ENCODE peak calls at places on chromosomes 3 and 15, in five cellular contexts. O is MCF 10A, Y is AG04449, A is lung, L is H9. E is an unnamed sample.

GRCh38 chr15:55694652-55695150 is 48.3 kb downstream of the PRTG start:
- DNase-seq in O (no peak), Y (no peak), A (no peak), L (peak; percentile 34), E (peak; percentile 6)

GRCh38 chr3:25582242-25582641 is 82.5 kb downstream of the TOP2B start:
- DNase-seq in O (peak; percentile 94), Y (peak; percentile 67), A (no peak), L (no peak), E (no peak)

GRCh38 chr3:195616681-195617080 is 32.9 kb upstream of the APOD start:
- DNase-seq in O (no peak), Y (no peak), A (no peak), L (no peak), E (no peak)

GRCh38 chr3:105930733-105931132 is 61.9 kb upstream of the CBLB start:
- DNase-seq in O (no peak), Y (no peak), A (no peak), L (no peak), E (no peak)

GRCh38 chr3:170137971-170138370 is 43.6 kb downstream of the PHC3 start:
- DNase-seq in O (peak; percentile 7), Y (peak; percentile 12), A (no peak), L (no peak), E (no peak)

GRCh38 chr15:40100947-40101905 is 7.5 kb downstream of the BMF start:
- DNase-seq in O (no peak), Y (no peak), A (no peak), L (no peak), E (no peak)

GRCh38 chr3:190865828-190866227 is 3.3 kb upstream of the GMNC start:
- DNase-seq in O (peak; percentile 59), Y (no peak), A (no peak), L (no peak), E (no peak)

GRCh38 chr15:38746211-38746610 is 181.6 kb upstream of the RASGRP1 start:
- DNase-seq in O (no peak), Y (no peak), A (no peak), L (no peak), E (no peak)

GRCh38 chr3:174737966-174738365 is 121.2 kb upstream of the NAALADL2 start:
- DNase-seq in O (no peak), Y (no peak), A (no peak), L (no peak), E (no peak)

GRCh38 chr3:135992072-135992471 is 26.5 kb downstream of the PPP2R3A start:
- DNase-seq in O (peak; percentile 73), Y (peak; percentile 54), A (no peak), L (no peak), E (no peak)

GRCh38 chr15:84638103-84638502 is 16.0 kb downstream of the WDR73 start:
- DNase-seq in O (peak; percentile 43), Y (no peak), A (no peak), L (peak; percentile 55), E (peak; percentile 52)

GRCh38 chr3:21754839-21755238 is 3.8 kb upstream of the ZNF385D start:
- DNase-seq in O (no peak), Y (no peak), A (no peak), L (no peak), E (no peak)

GRCh38 chr15:67253517-67254237 is 784 bp downstream of the AAGAB start:
- DNase-seq in O (peak; percentile 44), Y (no peak), A (no peak), L (no peak), E (no peak)

GRCh38 chr3:192802957-192803899 is 75.9 kb upstream of the FGF12 start:
- DNase-seq in O (peak; percentile 49), Y (no peak), A (no peak), L (no peak), E (peak; percentile 63)

GRCh38 chr3:122784436-122784835 is 9.2 kb downstream of the HSPBAP1 start:
- DNase-seq in O (no peak), Y (no peak), A (no peak), L (no peak), E (no peak)

DNA sequence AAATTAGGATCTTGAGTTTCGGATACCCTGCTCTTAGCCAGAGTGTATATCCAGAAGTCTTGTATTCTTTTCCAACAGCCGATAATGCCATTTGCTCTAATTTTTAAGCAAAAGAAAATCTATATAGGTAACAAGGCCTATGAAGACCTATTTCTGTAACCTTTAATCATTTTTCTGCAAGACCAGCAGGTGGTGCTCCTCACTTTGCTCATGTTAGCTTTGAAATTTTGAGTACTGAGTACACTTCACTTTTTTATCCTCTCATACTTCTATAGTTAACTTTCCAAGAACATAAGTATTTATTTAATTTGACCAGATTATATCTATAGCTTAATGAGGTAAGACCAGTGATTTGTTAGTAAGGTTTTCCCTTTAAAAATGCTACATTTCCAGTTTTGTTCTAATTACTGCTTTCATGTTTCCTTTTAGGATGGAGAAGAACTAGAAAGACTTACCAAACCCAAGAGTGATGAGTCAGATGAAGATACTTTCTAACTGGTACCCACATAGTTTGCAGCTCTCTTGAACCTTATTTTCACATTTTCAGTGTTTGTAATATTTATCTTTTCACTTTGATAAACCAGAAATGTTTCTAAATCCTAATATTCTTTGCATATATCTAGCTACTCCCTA is 20.5 kb downstream of the SLC35A5 start:
- DNase-seq in O (peak; percentile 51), Y (peak; percentile 37), A (no peak), L (peak; percentile 28), E (peak; percentile 36)
- TF ChIP-seq CTCF in O (peak; percentile 51), Y (peak; percentile 53), A (peak; percentile 33), L (peak; percentile 75), E (peak; percentile 88)

GRCh38 chr3:142129516-142130171 is 19.7 kb downstream of the TFDP2 start:
- DNase-seq in O (no peak), Y (no peak), A (no peak), L (no peak), E (no peak)
- TF ChIP-seq CTCF in O (no peak), Y (no peak), A (no peak), L (peak; percentile 47), E (no peak)

DNA sequence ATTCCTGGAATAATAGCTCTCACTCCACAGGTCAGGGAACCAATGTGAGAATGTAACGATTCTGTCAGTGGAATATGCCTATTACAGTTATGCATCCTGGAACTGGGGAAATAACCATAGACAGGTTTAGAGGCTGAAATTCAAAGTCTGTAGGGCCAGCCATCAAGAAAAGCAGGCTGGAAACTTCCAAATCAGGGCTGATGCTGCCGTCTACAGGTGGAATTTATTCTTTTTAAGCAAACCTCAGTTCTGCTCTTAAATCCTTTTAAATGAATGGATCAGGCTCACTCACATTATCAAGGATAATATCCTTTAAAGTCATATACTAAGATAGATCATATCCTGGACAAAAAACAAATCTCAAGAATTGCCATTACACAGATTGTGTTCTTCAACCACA is 699.8 kb downstream of the NR2F2 start:
- DNase-seq in O (no peak), Y (no peak), A (no peak), L (no peak), E (no peak)
- TF ChIP-seq CTCF in O (no peak), Y (no peak), A (no peak), L (peak; percentile 38), E (no peak)

GRCh38 chr3:13767896-13768295 is 112.0 kb downstream of the WNT7A start:
- DNase-seq in O (no peak), Y (no peak), A (no peak), L (no peak), E (no peak)

GRCh38 chr3:13767030-13767429 is 112.8 kb downstream of the WNT7A start:
- DNase-seq in O (no peak), Y (no peak), A (no peak), L (no peak), E (no peak)

GRCh38 chr3:13764161-13764560 is 115.7 kb downstream of the WNT7A start:
- DNase-seq in O (no peak), Y (no peak), A (no peak), L (no peak), E (no peak)

GRCh38 chr3:13768453-13768852 is 111.4 kb downstream of the WNT7A start:
- DNase-seq in O (no peak), Y (no peak), A (no peak), L (no peak), E (no peak)

DNA sequence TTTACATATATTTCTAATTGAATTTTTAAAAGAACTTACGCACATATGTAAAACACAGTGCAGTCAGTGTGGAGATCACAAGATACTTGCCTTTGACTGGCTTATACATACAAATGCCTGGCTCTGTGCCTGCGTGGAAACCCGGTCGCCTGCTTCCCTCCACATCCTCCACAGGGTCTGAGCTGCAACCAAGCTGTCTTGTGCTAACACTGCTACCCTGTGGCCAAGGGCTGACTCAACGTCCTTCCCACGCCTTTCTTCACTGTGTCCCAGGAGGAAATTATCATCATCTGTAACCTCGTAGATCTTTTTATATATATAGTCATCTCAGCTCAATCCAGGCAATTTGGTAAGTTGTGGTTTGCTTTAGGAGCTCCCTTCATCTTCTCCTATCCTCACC is 116.9 kb downstream of the WNT7A start:
- DNase-seq in O (no peak), Y (no peak), A (no peak), L (no peak), E (no peak)
- TF ChIP-seq CTCF in O (no peak), Y (no peak), A (no peak), L (peak; percentile 52), E (peak; percentile 29)

DNA sequence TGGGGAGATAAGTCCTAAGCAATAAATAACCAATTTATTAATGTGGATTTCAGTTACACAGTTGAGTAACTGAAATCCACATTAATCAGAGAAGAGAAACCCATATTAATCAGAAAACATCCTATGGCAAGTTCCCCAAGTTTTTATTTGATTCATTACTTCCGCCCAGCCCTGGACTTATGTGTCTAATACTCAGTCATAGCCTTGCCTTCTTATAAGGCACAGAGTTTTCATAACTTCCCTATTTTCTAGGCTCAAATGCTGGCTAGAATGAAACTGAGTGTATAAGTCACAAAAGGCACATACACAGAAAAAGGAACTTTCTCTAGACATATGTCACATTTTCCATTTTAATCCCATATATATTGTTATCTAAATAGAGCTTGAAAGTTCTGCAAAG is 28.8 kb downstream of the CD47 start:
- DNase-seq in O (no peak), Y (no peak), A (no peak), L (no peak), E (peak; percentile 30)
- TF ChIP-seq CTCF in O (no peak), Y (no peak), A (no peak), L (no peak), E (no peak)

GRCh38 chr3:162847511-162847910 is 1350.9 kb downstream of the OTOL1 start:
- DNase-seq in O (no peak), Y (no peak), A (no peak), L (no peak), E (no peak)
- TF ChIP-seq CTCF in O (no peak), Y (no peak), A (no peak), L (no peak), E (no peak)

DNA sequence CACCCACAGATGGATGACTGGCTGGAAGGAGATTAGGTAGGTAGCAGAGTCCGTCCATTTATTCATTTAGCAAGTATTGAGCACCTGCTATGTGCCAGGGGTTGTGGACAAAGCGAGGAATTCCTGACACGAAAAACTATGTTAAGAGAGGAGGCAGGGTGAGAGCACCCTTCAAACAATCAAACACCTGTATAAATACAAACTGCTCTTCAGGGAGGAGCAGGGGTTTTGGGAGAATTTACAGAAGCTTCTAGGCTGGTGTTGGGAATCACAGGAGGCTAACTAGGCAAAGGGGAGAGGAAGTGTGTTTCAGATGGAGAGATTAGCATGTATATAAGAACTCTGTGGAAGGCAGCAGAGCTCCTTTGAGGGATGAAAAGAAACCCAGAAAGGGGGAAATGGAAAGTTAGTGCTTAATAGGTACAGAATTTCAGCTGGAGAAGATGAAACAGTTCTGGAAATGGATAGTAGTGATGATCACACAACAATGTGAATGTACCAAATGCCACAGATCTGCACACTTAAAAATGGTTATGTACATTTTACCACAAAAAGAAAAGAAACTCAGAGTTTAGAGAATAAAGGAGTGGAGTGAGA is 805 bp upstream of the SEC22C start:
- DNase-seq in O (no peak), Y (no peak), A (no peak), L (no peak), E (no peak)
- TF ChIP-seq CTCF in O (no peak), Y (no peak), A (no peak), L (no peak), E (peak; percentile 20)

E was measured in OCI-LY7.